ENCODE peak calls at places on chromosomes 3 and 15, in four cellular contexts. One of them, this sample, is unnamed.

GRCh38 chr3:52532838-52533622 is 627 bp downstream of the NT5DC2 start:
- DNase-seq in A549: peak
- DNase-seq in esophagus squamous epithelium: no peak
- DNase-seq in IMR-90: no peak
- DNase-seq in this sample: peak

GRCh38 chr3:197682713-197683112 is 54.0 kb downstream of the RUBCN start:
- DNase-seq in A549: no peak
- DNase-seq in esophagus squamous epithelium: no peak
- DNase-seq in IMR-90: no peak
- DNase-seq in this sample: no peak

GRCh38 chr3:189756651-189757078 is 125.5 kb downstream of the TP63 start:
- DNase-seq in A549: no peak
- DNase-seq in esophagus squamous epithelium: no peak
- DNase-seq in IMR-90: no peak
- DNase-seq in this sample: no peak

GRCh38 chr3:195736866-195737490 is 16.2 kb downstream of the MUC20 start:
- DNase-seq in A549: no peak
- DNase-seq in esophagus squamous epithelium: no peak
- DNase-seq in IMR-90: no peak
- DNase-seq in this sample: no peak

GRCh38 chr3:55897573-55898224 is 410.6 kb upstream of the WNT5A start:
- DNase-seq in A549: no peak
- DNase-seq in esophagus squamous epithelium: no peak
- DNase-seq in IMR-90: peak
- DNase-seq in this sample: no peak

GRCh38 chr3:171077261-171077660 is 50.7 kb upstream of the SLC2A2 start:
- DNase-seq in A549: no peak
- DNase-seq in esophagus squamous epithelium: no peak
- DNase-seq in IMR-90: no peak
- DNase-seq in this sample: no peak

GRCh38 chr3:18098960-18099587 is 326.1 kb downstream of the SATB1 start:
- DNase-seq in A549: peak
- DNase-seq in esophagus squamous epithelium: no peak
- DNase-seq in IMR-90: peak
- DNase-seq in this sample: peak

GRCh38 chr15:51160484-51160883 is 65.8 kb upstream of the TNFAIP8L3 start:
- DNase-seq in A549: no peak
- DNase-seq in esophagus squamous epithelium: no peak
- DNase-seq in IMR-90: no peak
- DNase-seq in this sample: no peak

GRCh38 chr3:36909666-36910065 is 35.2 kb downstream of the TRANK1 start:
- DNase-seq in A549: no peak
- DNase-seq in esophagus squamous epithelium: no peak
- DNase-seq in IMR-90: no peak
- DNase-seq in this sample: no peak

GRCh38 chr3:71680588-71680987 is 44.6 kb downstream of the EIF4E3 start:
- DNase-seq in A549: no peak
- DNase-seq in esophagus squamous epithelium: no peak
- DNase-seq in IMR-90: peak
- DNase-seq in this sample: peak

GRCh38 chr15:54567408-54568040 is 589.3 kb downstream of the UNC13C start:
- DNase-seq in A549: no peak
- DNase-seq in esophagus squamous epithelium: no peak
- DNase-seq in IMR-90: no peak
- DNase-seq in this sample: no peak

GRCh38 chr3:47961815-47962606 is 54.2 kb downstream of the MAP4 start:
- DNase-seq in A549: no peak
- DNase-seq in esophagus squamous epithelium: no peak
- DNase-seq in IMR-90: no peak
- DNase-seq in this sample: no peak

GRCh38 chr3:4410174-4410573 is 56.9 kb downstream of the SUMF1 start:
- DNase-seq in A549: no peak
- DNase-seq in esophagus squamous epithelium: no peak
- DNase-seq in IMR-90: no peak
- DNase-seq in this sample: no peak

GRCh38 chr3:48662753-48663488 is at the start of gene CELSR3:
- DNase-seq in A549: peak
- DNase-seq in esophagus squamous epithelium: no peak
- DNase-seq in IMR-90: peak
- DNase-seq in this sample: peak

GRCh38 chr15:62440731-62441130 is 275.6 kb upstream of the C2CD4B start:
- DNase-seq in A549: no peak
- DNase-seq in esophagus squamous epithelium: no peak
- DNase-seq in IMR-90: no peak
- DNase-seq in this sample: no peak

GRCh38 chr3:134824676-134825290 is 29.7 kb downstream of the EPHB1 start:
- DNase-seq in A549: no peak
- DNase-seq in esophagus squamous epithelium: no peak
- DNase-seq in IMR-90: no peak
- DNase-seq in this sample: no peak

GRCh38 chr15:89758283-89758682 is 7.2 kb upstream of the MESP1 start:
- DNase-seq in A549: no peak
- DNase-seq in esophagus squamous epithelium: no peak
- DNase-seq in IMR-90: no peak
- DNase-seq in this sample: no peak

GRCh38 chr15:36601497-36601932 is 22.1 kb downstream of the CDIN1 start:
- DNase-seq in A549: no peak
- DNase-seq in esophagus squamous epithelium: no peak
- DNase-seq in IMR-90: peak
- DNase-seq in this sample: peak

GRCh38 chr3:66884659-66885058 is 113.4 kb upstream of the KBTBD8 start:
- DNase-seq in A549: no peak
- DNase-seq in esophagus squamous epithelium: no peak
- DNase-seq in IMR-90: no peak
- DNase-seq in this sample: no peak

GRCh38 chr3:186102687-186103086 is 6.2 kb downstream of the ETV5 start:
- DNase-seq in A549: no peak
- DNase-seq in esophagus squamous epithelium: no peak
- DNase-seq in IMR-90: peak
- DNase-seq in this sample: no peak

GRCh38 chr15:89903858-89904130 is 9.0 kb downstream of the ARPIN start:
- DNase-seq in A549: no peak
- DNase-seq in esophagus squamous epithelium: no peak
- DNase-seq in IMR-90: no peak
- DNase-seq in this sample: no peak

GRCh38 chr3:111859974-111860859 is 1.2 kb downstream of the PHLDB2 start:
- DNase-seq in A549: peak
- DNase-seq in esophagus squamous epithelium: peak
- DNase-seq in IMR-90: peak
- DNase-seq in this sample: peak
- TF ChIP-seq POLR2A in A549: no peak
- TF ChIP-seq POLR2A in esophagus squamous epithelium: peak
- TF ChIP-seq POLR2A in IMR-90: peak
- TF ChIP-seq POLR2A in this sample: peak

GRCh38 chr15:75346796-75347221 is at the start of gene NEIL1:
- DNase-seq in A549: no peak
- DNase-seq in esophagus squamous epithelium: no peak
- DNase-seq in IMR-90: no peak
- DNase-seq in this sample: no peak
- TF ChIP-seq POLR2A in A549: no peak
- TF ChIP-seq POLR2A in esophagus squamous epithelium: no peak
- TF ChIP-seq POLR2A in IMR-90: no peak
- TF ChIP-seq POLR2A in this sample: no peak

DNA sequence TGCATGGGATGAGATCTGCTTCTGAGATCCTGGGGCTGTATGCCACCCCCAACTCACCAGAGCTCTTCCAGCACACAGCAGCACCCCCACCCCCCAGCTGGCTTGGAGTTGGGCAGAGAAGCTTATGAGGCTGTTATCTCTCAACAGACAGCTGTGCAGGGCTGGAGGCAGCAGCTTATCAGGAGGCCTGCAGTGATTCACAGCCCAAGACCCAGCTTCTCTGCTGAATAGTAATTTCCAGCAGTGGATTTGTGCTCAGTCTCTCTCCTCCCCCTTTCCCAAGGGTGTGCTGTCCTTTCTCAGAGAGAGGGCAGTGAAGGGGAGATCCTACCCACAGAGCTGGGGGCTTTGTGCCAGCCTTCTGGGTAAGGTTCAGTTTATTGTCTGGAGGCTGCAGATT is 2.1 kb downstream of the RPP25 start:
- DNase-seq in A549: no peak
- DNase-seq in esophagus squamous epithelium: no peak
- DNase-seq in IMR-90: peak
- DNase-seq in this sample: no peak
- TF ChIP-seq POLR2A in A549: no peak
- TF ChIP-seq POLR2A in esophagus squamous epithelium: no peak
- TF ChIP-seq POLR2A in IMR-90: no peak
- TF ChIP-seq POLR2A in this sample: no peak

GRCh38 chr3:78516437-78516836 is 1251.4 kb downstream of the ROBO1 start:
- DNase-seq in A549: no peak
- DNase-seq in esophagus squamous epithelium: no peak
- DNase-seq in IMR-90: no peak
- DNase-seq in this sample: no peak

GRCh38 chr3:78517932-78518331 is 1249.9 kb downstream of the ROBO1 start:
- DNase-seq in A549: no peak
- DNase-seq in esophagus squamous epithelium: no peak
- DNase-seq in IMR-90: no peak
- DNase-seq in this sample: no peak

GRCh38 chr3:78516937-78517336 is 1250.9 kb downstream of the ROBO1 start:
- DNase-seq in A549: no peak
- DNase-seq in esophagus squamous epithelium: no peak
- DNase-seq in IMR-90: no peak
- DNase-seq in this sample: no peak

GRCh38 chr3:78519281-78519680 is 1248.5 kb downstream of the ROBO1 start:
- DNase-seq in A549: no peak
- DNase-seq in esophagus squamous epithelium: no peak
- DNase-seq in IMR-90: no peak
- DNase-seq in this sample: no peak
- TF ChIP-seq POLR2A in A549: no peak
- TF ChIP-seq POLR2A in esophagus squamous epithelium: no peak
- TF ChIP-seq POLR2A in IMR-90: no peak
- TF ChIP-seq POLR2A in this sample: no peak

GRCh38 chr15:82749951-82750830 is 40.5 kb upstream of the AP3B2 start:
- DNase-seq in A549: peak
- DNase-seq in esophagus squamous epithelium: peak
- DNase-seq in IMR-90: peak
- DNase-seq in this sample: peak
- TF ChIP-seq POLR2A in A549: peak
- TF ChIP-seq POLR2A in esophagus squamous epithelium: peak
- TF ChIP-seq POLR2A in IMR-90: peak
- TF ChIP-seq POLR2A in this sample: peak

DNA sequence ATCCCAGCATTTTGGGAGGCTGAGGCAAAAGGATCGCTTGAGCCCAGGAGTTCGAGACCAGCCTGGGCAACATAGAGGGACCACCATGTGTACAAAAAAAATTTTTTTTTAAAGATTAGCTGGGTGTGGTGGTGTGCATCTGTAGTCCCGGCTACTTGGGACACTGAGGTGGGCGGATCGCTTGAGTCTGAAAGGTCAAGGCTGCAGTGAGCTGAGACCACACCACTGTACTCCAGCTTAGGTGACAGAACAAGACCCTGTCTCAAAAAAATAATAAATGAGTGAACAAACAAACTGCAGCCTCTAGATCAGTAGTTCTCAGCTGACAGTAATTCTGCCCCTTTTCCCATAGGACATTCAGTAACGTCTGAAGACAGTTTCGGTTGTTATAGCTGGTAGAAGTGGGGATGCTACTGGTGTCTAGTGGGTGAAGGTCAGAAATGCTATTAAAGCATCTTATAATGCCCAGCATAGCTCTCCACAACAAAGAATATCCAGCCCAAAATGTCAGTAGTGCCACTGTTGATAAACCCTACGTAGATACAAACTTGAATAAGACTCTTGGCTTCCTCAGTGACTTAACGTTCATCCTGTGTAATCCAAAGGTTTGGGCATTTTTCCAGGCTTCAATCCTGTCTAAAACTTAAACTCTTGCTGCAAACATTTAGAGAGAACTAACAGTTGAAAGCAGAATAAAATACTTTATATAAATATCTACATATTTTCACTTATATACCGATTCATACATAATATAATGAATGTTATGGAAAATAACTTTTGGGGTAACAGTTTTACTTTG is 10.6 kb downstream of the SMC4 start:
- DNase-seq in A549: no peak
- DNase-seq in esophagus squamous epithelium: no peak
- DNase-seq in IMR-90: peak
- DNase-seq in this sample: no peak
- TF ChIP-seq POLR2A in A549: no peak
- TF ChIP-seq POLR2A in esophagus squamous epithelium: no peak
- TF ChIP-seq POLR2A in IMR-90: no peak
- TF ChIP-seq POLR2A in this sample: no peak

GRCh38 chr3:16305121-16305541 is 40.1 kb downstream of the OXNAD1 start:
- DNase-seq in A549: no peak
- DNase-seq in esophagus squamous epithelium: no peak
- DNase-seq in IMR-90: no peak
- DNase-seq in this sample: no peak
- TF ChIP-seq POLR2A in A549: no peak
- TF ChIP-seq POLR2A in esophagus squamous epithelium: no peak
- TF ChIP-seq POLR2A in IMR-90: no peak
- TF ChIP-seq POLR2A in this sample: no peak